ENCODE peak calls at places on chromosomes 6 and 20, in eight cellular contexts. Y is GM23338; E is PC-3; F is RWPE1; G is heart right ventricle; N is effector memory CD4-positive, alpha-beta T cell; S is lower lobe of right lung; U is neural progenitor cell. O is an unnamed sample.

GRCh38 chr6:44966449-44967091 is 361.6 kb upstream of the RUNX2 start:
- DNase-seq in Y (no peak), E (peak), F (peak), G (no peak), N (no peak), S (no peak), U (no peak), O (peak)

GRCh38 chr6:39294133-39294532 is 20.1 kb downstream of the KCNK17 start:
- DNase-seq in Y (no peak), E (no peak), F (no peak), G (no peak), N (no peak), S (no peak), U (no peak), O (no peak)

GRCh38 chr6:5653801-5654200 is 352.9 kb downstream of the NRN1 start:
- DNase-seq in Y (no peak), E (no peak), F (no peak), G (peak), N (no peak), S (no peak), U (no peak), O (no peak)

GRCh38 chr6:163122365-163122764 is 292.2 kb upstream of the QKI start:
- DNase-seq in Y (no peak), E (no peak), F (no peak), G (no peak), N (no peak), S (no peak), U (no peak), O (no peak)

GRCh38 chr6:41734666-41735426 is 562 bp downstream of the TFEB start:
- DNase-seq in Y (peak), E (peak), F (peak), G (peak), N (peak), S (peak), U (peak), O (no peak)

GRCh38 chr6:20931093-20931492 is 396.8 kb downstream of the CDKAL1 start:
- DNase-seq in Y (no peak), E (no peak), F (no peak), G (no peak), N (no peak), S (no peak), U (no peak), O (no peak)

GRCh38 chr6:154350293-154350692 is 6.3 kb downstream of the IPCEF1 start:
- DNase-seq in Y (no peak), E (no peak), F (no peak), G (no peak), N (no peak), S (no peak), U (no peak), O (no peak)

GRCh38 chr6:40299666-40300065 is 287.5 kb downstream of the LRFN2 start:
- DNase-seq in Y (no peak), E (no peak), F (no peak), G (no peak), N (no peak), S (no peak), U (peak), O (no peak)

GRCh38 chr6:132713355-132714134 is at the start of gene VNN1:
- DNase-seq in Y (no peak), E (no peak), F (no peak), G (no peak), N (no peak), S (no peak), U (no peak), O (no peak)

GRCh38 chr6:46894429-46894828 is 27.3 kb downstream of the ADGRF5 start:
- DNase-seq in Y (no peak), E (no peak), F (no peak), G (no peak), N (no peak), S (no peak), U (no peak), O (no peak)

GRCh38 chr20:23245553-23246128 is 105.0 kb upstream of the NXT1 start:
- DNase-seq in Y (peak), E (peak), F (no peak), G (peak), N (no peak), S (peak), U (peak), O (peak)

GRCh38 chr6:136148523-136148922 is 101.6 kb downstream of the MTFR2 start:
- DNase-seq in Y (no peak), E (no peak), F (no peak), G (no peak), N (no peak), S (no peak), U (no peak), O (no peak)

GRCh38 chr20:7155282-7155681 is 387.8 kb downstream of the BMP2 start:
- DNase-seq in Y (no peak), E (no peak), F (no peak), G (no peak), N (no peak), S (no peak), U (no peak), O (no peak)

GRCh38 chr20:7155794-7156193 is 388.3 kb downstream of the BMP2 start:
- DNase-seq in Y (no peak), E (no peak), F (no peak), G (no peak), N (no peak), S (no peak), U (no peak), O (no peak)

GRCh38 chr20:7151666-7152065 is 384.2 kb downstream of the BMP2 start:
- DNase-seq in Y (no peak), E (no peak), F (peak), G (no peak), N (no peak), S (no peak), U (no peak), O (no peak)

GRCh38 chr20:7147220-7147601 is 379.7 kb downstream of the BMP2 start:
- DNase-seq in Y (no peak), E (no peak), F (no peak), G (no peak), N (no peak), S (no peak), U (peak), O (no peak)

DNA sequence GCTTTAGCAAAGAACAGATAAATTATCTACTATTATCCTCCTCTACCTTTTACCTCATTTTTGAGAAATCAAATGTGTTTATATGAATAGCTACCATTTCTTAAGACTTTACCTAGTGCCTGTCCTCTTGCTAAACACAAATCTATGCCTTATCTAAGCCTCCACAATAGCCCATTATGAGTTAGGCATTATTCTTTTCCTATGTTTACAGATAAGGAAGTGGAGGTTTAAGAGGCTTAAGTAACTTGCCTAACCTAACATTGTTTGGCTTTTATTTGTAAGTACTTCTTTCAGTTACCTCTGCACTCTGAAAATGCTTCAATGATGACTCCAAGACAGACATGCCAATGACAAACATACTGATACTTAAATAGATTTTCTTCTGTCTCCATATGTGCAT is 384.6 kb downstream of the BMP2 start:
- DNase-seq in Y (no peak), E (no peak), F (no peak), G (no peak), N (no peak), S (no peak), U (no peak), O (peak)
- H3K27ac ChIP-seq in Y (no peak), E (no peak), F (no peak), G (no peak), N (no peak), S (no peak), U (no peak), O (peak)

DNA sequence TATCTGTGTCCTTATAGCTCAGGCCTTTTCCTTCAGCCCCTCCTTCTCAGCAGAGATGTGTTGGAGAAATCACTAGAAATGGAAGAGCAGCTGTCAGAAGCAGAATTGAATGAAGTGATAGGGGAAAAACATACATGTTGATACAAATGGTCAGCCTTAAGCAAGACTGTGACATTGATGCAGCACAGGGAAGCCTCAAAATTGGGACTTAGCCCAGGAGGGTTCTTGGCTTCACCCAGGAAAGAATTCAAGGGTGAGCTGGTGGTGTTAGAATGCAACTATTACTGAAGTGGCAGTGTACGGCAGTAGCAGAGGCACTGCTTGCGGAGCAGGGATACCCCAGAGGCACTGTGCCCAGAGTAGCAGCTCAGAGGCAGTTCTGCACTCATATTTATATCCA is 8.0 kb upstream of the KIF16B start:
- DNase-seq in Y (no peak), E (no peak), F (no peak), G (no peak), N (no peak), S (no peak), U (no peak), O (no peak)
- H3K27ac ChIP-seq in Y (no peak), E (no peak), F (no peak), G (no peak), N (no peak), S (no peak), U (no peak), O (no peak)

GRCh38 chr6:134379599-134379998 is 61.7 kb upstream of the SGK1 start:
- DNase-seq in Y (no peak), E (no peak), F (no peak), G (no peak), N (no peak), S (no peak), U (no peak), O (no peak)
- H3K27ac ChIP-seq in Y (peak), E (peak), F (no peak), G (peak), N (no peak), S (peak), U (no peak), O (peak)

GRCh38 chr20:16844406-16844805 is 96.2 kb downstream of the OTOR start:
- DNase-seq in Y (no peak), E (no peak), F (no peak), G (no peak), N (no peak), S (no peak), U (no peak), O (no peak)
- H3K27ac ChIP-seq in Y (no peak), E (no peak), F (no peak), G (no peak), N (no peak), S (no peak), U (no peak), O (no peak)

GRCh38 chr6:15822835-15823234 is 160.0 kb upstream of the DTNBP1 start:
- DNase-seq in Y (no peak), E (no peak), F (no peak), G (no peak), N (no peak), S (no peak), U (no peak), O (no peak)

GRCh38 chr6:15824851-15825250 is 162.0 kb upstream of the DTNBP1 start:
- DNase-seq in Y (no peak), E (no peak), F (no peak), G (no peak), N (no peak), S (no peak), U (no peak), O (no peak)

GRCh38 chr6:15825332-15825930 is 162.6 kb upstream of the DTNBP1 start:
- DNase-seq in Y (no peak), E (no peak), F (no peak), G (no peak), N (no peak), S (no peak), U (no peak), O (no peak)

GRCh38 chr6:15826814-15827213 is 164.0 kb upstream of the DTNBP1 start:
- DNase-seq in Y (no peak), E (no peak), F (no peak), G (no peak), N (no peak), S (no peak), U (no peak), O (no peak)

GRCh38 chr6:15823838-15824414 is 161.1 kb upstream of the DTNBP1 start:
- DNase-seq in Y (no peak), E (no peak), F (no peak), G (no peak), N (no peak), S (no peak), U (no peak), O (no peak)
- H3K27ac ChIP-seq in Y (no peak), E (no peak), F (no peak), G (no peak), N (no peak), S (no peak), U (no peak), O (no peak)

DNA sequence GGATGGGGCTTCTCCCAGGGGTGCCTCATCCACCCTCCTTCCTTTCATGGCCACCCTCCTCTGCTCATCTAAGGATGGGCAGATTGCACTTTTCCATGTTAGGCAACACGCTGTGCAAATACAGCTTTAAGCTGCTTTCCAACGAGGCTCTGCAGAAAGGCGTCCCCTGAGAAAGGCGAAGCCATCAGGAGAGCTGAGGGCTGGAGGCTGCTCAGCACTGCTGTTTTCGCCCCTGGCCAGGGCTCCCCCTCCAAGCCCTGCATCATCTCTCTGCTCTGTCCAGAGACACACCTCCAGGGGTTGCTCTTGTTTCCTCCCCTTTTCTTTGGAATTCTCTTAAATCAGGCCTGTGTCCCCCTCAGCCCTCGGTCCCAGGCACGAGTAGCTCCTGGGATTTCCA is 526.1 kb downstream of the CDH26 start:
- DNase-seq in Y (no peak), E (no peak), F (no peak), G (no peak), N (no peak), S (no peak), U (no peak), O (no peak)
- H3K27ac ChIP-seq in Y (no peak), E (no peak), F (no peak), G (no peak), N (no peak), S (no peak), U (no peak), O (no peak)

GRCh38 chr6:74597266-74597665 is 608.6 kb downstream of the COL12A1 start:
- DNase-seq in Y (no peak), E (peak), F (no peak), G (no peak), N (no peak), S (no peak), U (no peak), O (no peak)
- H3K27ac ChIP-seq in Y (no peak), E (no peak), F (no peak), G (no peak), N (no peak), S (no peak), U (no peak), O (no peak)

GRCh38 chr6:3230275-3231212 is 3.1 kb upstream of the TUBB2B start:
- DNase-seq in Y (peak), E (no peak), F (no peak), G (no peak), N (no peak), S (no peak), U (peak), O (no peak)
- H3K27ac ChIP-seq in Y (peak), E (no peak), F (peak), G (no peak), N (no peak), S (no peak), U (no peak), O (no peak)